ENCODE peak calls at places on chromosomes 1 and 21, in nine cellular contexts. Q is BE2C; Y is IMR-90; R is stomach; Z is GM23338; V is fibroblast of pulmonary artery; D is AG09309; K is dorsolateral prefrontal cortex; C is CD8-positive, alpha-beta T cell. J is an unnamed sample.

GRCh38 chr1:30642391-30643120 is 80.8 kb downstream of the MATN1 start:
- DNase-seq in Y (no peak), Z (no peak), R (no peak), V (no peak), D (no peak), K (no peak), C (no peak), Q (no peak), J (no peak)

GRCh38 chr1:206946261-206946660 is at the start of gene PIGR:
- DNase-seq in Y (no peak), K (no peak), Z (no peak), D (no peak), R (peak; percentile 88), C (no peak), V (no peak), Q (no peak), J (no peak)

GRCh38 chr21:36784942-36785341 is 86.0 kb downstream of the SIM2 start:
- DNase-seq in D (no peak), C (no peak), Y (no peak), Q (no peak), K (no peak), R (no peak), V (no peak), Z (no peak), J (no peak)

GRCh38 chr1:14217384-14217783 is 381.1 kb upstream of the KAZN start:
- DNase-seq in K (no peak), D (no peak), R (no peak), C (no peak), Z (peak; percentile 30), V (peak; percentile 2), Q (no peak), Y (no peak), J (peak; percentile 7)

GRCh38 chr1:51728611-51729155 is 111.8 kb downstream of the OSBPL9 start:
- DNase-seq in D (no peak), V (no peak), R (no peak), Q (no peak), Z (peak; percentile 13), C (no peak), Y (peak; percentile 10), K (no peak), J (no peak)

GRCh38 chr1:112855152-112855836 is 100.7 kb downstream of the SLC16A1 start:
- DNase-seq in R (no peak), D (no peak), K (no peak), Z (no peak), C (no peak), Y (no peak), V (no peak), Q (no peak), J (no peak)

GRCh38 chr1:78833491-78833890 is 173.0 kb downstream of the ADGRL4 start:
- DNase-seq in Q (no peak), R (no peak), K (no peak), Z (no peak), V (peak; percentile 87), D (peak; percentile 50), C (no peak), Y (peak; percentile 78), J (peak; percentile 88)

GRCh38 chr1:226268421-226269124 is 40.4 kb downstream of the LIN9 start:
- DNase-seq in Q (no peak), R (no peak), D (peak; percentile 13), K (no peak), Y (peak; percentile 75), C (no peak), V (peak; percentile 20), Z (no peak), J (peak; percentile 14)

GRCh38 chr1:2381741-2382620 is 9.4 kb downstream of the MORN1 start:
- DNase-seq in Q (peak; percentile 82), D (peak; percentile 27), V (peak; percentile 84), Z (peak; percentile 89), C (peak; percentile 87), K (peak; percentile 73), R (peak; percentile 83), Y (peak; percentile 70), J (peak; percentile 79)

GRCh38 chr1:44603718-44604117 is 70.6 kb downstream of the TMEM53 start:
- DNase-seq in C (no peak), D (no peak), V (no peak), K (no peak), Q (no peak), Z (no peak), Y (no peak), R (peak; percentile 49), J (no peak)

GRCh38 chr1:182956708-182957365 is 3.9 kb upstream of the SHCBP1L start:
- DNase-seq in R (no peak), Y (no peak), C (no peak), V (no peak), Z (no peak), Q (no peak), K (no peak), D (no peak), J (no peak)

GRCh38 chr1:201221201-201221846 is 30.7 kb downstream of the IGFN1 start:
- DNase-seq in C (no peak), R (no peak), Y (no peak), Z (no peak), K (peak; percentile 33), V (no peak), D (no peak), Q (no peak), J (no peak)

GRCh38 chr1:92994105-92994712 is 32.9 kb upstream of the DIPK1A start:
- DNase-seq in Q (peak; percentile 63), Z (peak; percentile 93), D (peak; percentile 62), K (peak; percentile 46), R (peak; percentile 82), C (peak; percentile 78), Y (peak; percentile 82), V (peak; percentile 89), J (peak; percentile 93)

GRCh38 chr21:15749045-15749867 is 19.5 kb downstream of the USP25 start:
- DNase-seq in C (no peak), Y (peak; percentile 49), R (no peak), V (peak; percentile 54), Z (no peak), Q (no peak), D (no peak), K (no peak), J (no peak)

GRCh38 chr1:89843279-89844121 is 22.7 kb downstream of the LRRC8D start:
- DNase-seq in C (peak; percentile 88), Y (peak; percentile 66), Q (peak; percentile 74), D (no peak), R (peak; percentile 72), K (peak; percentile 73), Z (peak; percentile 86), V (peak; percentile 63), J (peak; percentile 70)

GRCh38 chr1:202643397-202644218 is 66.6 kb downstream of the SYT2 start:
- DNase-seq in Z (peak; percentile 72), Y (no peak), Q (no peak), D (no peak), R (no peak), K (no peak), V (no peak), C (no peak), J (no peak)

GRCh38 chr1:202644219-202645096 is 65.8 kb downstream of the SYT2 start:
- DNase-seq in Y (no peak), D (no peak), V (no peak), K (no peak), C (no peak), R (no peak), Q (no peak), Z (peak; percentile 50), J (no peak)

GRCh38 chr1:202642212-202642611 is 68.0 kb downstream of the SYT2 start:
- DNase-seq in Y (no peak), C (no peak), R (no peak), V (no peak), Q (no peak), K (no peak), Z (no peak), D (no peak), J (no peak)

GRCh38 chr1:202645097-202645476 is 65.2 kb downstream of the SYT2 start:
- DNase-seq in D (no peak), Y (no peak), Q (no peak), R (no peak), Z (no peak), K (no peak), C (no peak), V (no peak), J (no peak)

GRCh38 chr1:202642619-202643291 is 67.5 kb downstream of the SYT2 start:
- DNase-seq in Q (no peak), Y (no peak), Z (peak; percentile 56), R (no peak), V (no peak), C (no peak), K (no peak), D (no peak), J (no peak)
- H3K4me3 ChIP-seq in Q (peak overlapping the region; percentile 43), Y (no peak overlapping the region), Z (peak overlapping the region; percentile 95), R (peak overlapping the region; percentile 41), V (no peak overlapping the region), C (no peak overlapping the region), K (peak overlapping the region; percentile 32), D (no peak overlapping the region), J (no peak overlapping the region)

GRCh38 chr1:169121146-169121923 is 14.8 kb downstream of the ATP1B1 start:
- DNase-seq in Z (no peak), R (no peak), Q (no peak), C (no peak), K (no peak), V (no peak), D (no peak), Y (peak; percentile 15), J (no peak)

GRCh38 chr1:169117599-169117998 is 11.1 kb downstream of the ATP1B1 start:
- DNase-seq in D (no peak), V (no peak), Q (no peak), Z (no peak), C (no peak), K (no peak), Y (peak; percentile 72), R (no peak), J (no peak)

GRCh38 chr1:169118227-169118626 is 11.7 kb downstream of the ATP1B1 start:
- DNase-seq in R (no peak), Q (no peak), Y (no peak), Z (no peak), D (no peak), V (no peak), K (no peak), C (no peak), J (no peak)

GRCh38 chr1:169119405-169119804 is 12.9 kb downstream of the ATP1B1 start:
- DNase-seq in D (no peak), Y (peak; percentile 80), Z (no peak), Q (no peak), K (no peak), C (no peak), R (no peak), V (no peak), J (peak; percentile 56)

GRCh38 chr1:169120066-169120465 is 13.6 kb downstream of the ATP1B1 start:
- DNase-seq in V (no peak), Y (peak; percentile 80), Q (no peak), K (no peak), Z (no peak), C (no peak), D (no peak), R (no peak), J (peak; percentile 38)
- TF ChIP-seq CTCF in V (no peak), Y (no peak), Q (no peak), K (no peak), Z (no peak), C (no peak), D (no peak), R (no peak), J (no peak)

GRCh38 chr1:77671836-77672235 is 10.6 kb downstream of the ZZZ3 start:
- DNase-seq in K (no peak), C (no peak), R (no peak), Z (no peak), Q (no peak), D (no peak), V (peak; percentile 39), Y (peak; percentile 53), J (peak; percentile 36)
- H3K4me3 ChIP-seq in K (peak overlapping the region; percentile 7), C (no peak overlapping the region), R (no peak overlapping the region), Z (no peak overlapping the region), Q (no peak overlapping the region), D (no peak overlapping the region), V (no peak overlapping the region), Y (no peak overlapping the region), J (no peak overlapping the region)

GRCh38 chr1:63857478-63857877 is 83.7 kb downstream of the ROR1 start:
- DNase-seq in R (no peak), Q (no peak), Y (no peak), Z (no peak), K (no peak), C (no peak), D (no peak), V (no peak), J (no peak)
- TF ChIP-seq CTCF in R (no peak), Q (no peak), Y (no peak), Z (no peak), K (no peak), C (no peak), D (no peak), V (no peak), J (no peak)

J was measured in choroid plexus epithelial cell.